ENCODE peak calls at places on chromosomes 13 and 19, in six cellular contexts. S, D, Q, G, X and J are unnamed samples.

GRCh38 chr13:44368062-44368591 is 5.5 kb upstream of the SERP2 start:
- DNase-seq in D (no peak), S (no peak), X (no peak), G (no peak), Q (no peak), J (no peak)

GRCh38 chr19:10116085-10116865 is 3.4 kb downstream of the EIF3G start:
- DNase-seq in D (no peak), S (peak; percentile 20), X (no peak), G (no peak), Q (no peak), J (no peak)

GRCh38 chr13:84192125-84192524 is 309.9 kb upstream of the SLITRK1 start:
- DNase-seq in G (no peak), S (peak; percentile 9), Q (no peak), X (no peak), D (peak; percentile 72), J (no peak)

GRCh38 chr19:17777840-17778620 is 16.9 kb upstream of the B3GNT3 start:
- DNase-seq in S (peak; percentile 94), X (peak; percentile 24), Q (peak; percentile 15), G (peak; percentile 51), D (no peak), J (peak; percentile 89)

GRCh38 chr19:34804115-34804514 is 31.1 kb upstream of the ZNF599 start:
- DNase-seq in D (no peak), X (no peak), G (no peak), S (no peak), Q (no peak), J (no peak)

GRCh38 chr13:94712812-94713555 is 639 bp upstream of the SOX21 start:
- DNase-seq in Q (no peak), G (no peak), D (no peak), X (no peak), S (peak; percentile 74), J (peak; percentile 8)

GRCh38 chr19:7881910-7882309 is 6.4 kb upstream of the LRRC8E start:
- DNase-seq in G (no peak), D (no peak), X (no peak), Q (no peak), S (no peak), J (no peak)

GRCh38 chr19:2982983-2983350 is 5.6 kb downstream of the TLE6 start:
- DNase-seq in S (peak; percentile 6), Q (no peak), D (no peak), G (peak; percentile 93), X (peak; percentile 91), J (peak; percentile 78)

GRCh38 chr19:16209266-16209665 is 11.6 kb downstream of the AP1M1 start:
- DNase-seq in D (no peak), X (no peak), S (no peak), G (no peak), Q (no peak), J (no peak)

GRCh38 chr13:48621056-48621455 is 32.7 kb upstream of the CYSLTR2 start:
- DNase-seq in X (no peak), G (no peak), S (no peak), Q (no peak), D (no peak), J (no peak)

GRCh38 chr19:2171349-2172145 is 7.8 kb downstream of the DOT1L start:
- DNase-seq in G (peak; percentile 42), Q (peak; percentile 52), S (no peak), X (no peak), D (no peak), J (no peak)

GRCh38 chr13:58919551-58919950 is 1244.2 kb downstream of the DIAPH3 start:
- DNase-seq in Q (no peak), G (no peak), X (no peak), D (no peak), S (no peak), J (no peak)

DNA sequence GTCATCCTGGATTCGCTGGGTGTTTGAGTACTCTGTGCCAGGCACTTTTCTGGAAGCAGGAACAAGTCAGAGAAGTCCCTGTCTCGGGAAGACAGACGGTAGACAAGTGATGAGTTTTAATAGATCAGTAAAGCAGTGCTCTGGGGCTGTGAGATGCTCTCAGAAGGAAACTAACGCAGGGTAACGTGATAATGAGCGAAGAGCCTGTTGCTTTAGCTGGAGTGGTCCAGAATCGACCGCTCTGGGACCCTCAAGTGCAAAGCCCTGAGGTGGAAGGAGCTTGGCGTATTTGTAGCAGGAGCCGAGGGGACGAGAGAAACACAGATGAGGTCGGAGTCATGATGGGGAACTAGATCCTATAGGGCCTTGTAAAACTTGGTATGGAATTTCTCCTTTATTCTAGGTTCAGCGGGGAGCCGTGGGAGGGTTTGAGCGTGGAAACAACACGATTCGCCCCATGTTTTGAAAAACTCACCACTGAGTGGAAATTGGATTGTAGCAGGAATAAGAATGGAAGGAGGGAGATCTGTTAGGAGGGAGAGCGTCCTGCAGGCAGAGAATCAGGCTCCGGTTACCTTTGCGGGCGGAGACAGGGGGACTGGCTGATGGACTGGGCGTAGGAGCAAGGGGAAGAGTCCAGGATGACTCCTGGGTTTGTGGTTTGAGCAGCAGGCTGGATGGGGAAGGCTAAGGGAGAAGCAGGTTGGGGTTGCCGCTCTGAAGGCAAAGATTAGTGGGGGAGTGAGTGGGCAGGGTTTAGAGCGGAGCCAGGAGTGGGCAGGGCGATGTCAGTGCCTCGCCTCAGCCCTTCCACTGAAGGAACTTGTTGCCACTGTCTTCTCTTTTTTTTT is 763 bp downstream of the POLD1 start:
- DNase-seq in S (peak; percentile 54), Q (no peak), G (no peak), X (no peak), D (no peak), J (no peak)
- TF ChIP-seq CTCF in S (no peak), Q (no peak), G (no peak), X (no peak), D (no peak), J (no peak)

DNA sequence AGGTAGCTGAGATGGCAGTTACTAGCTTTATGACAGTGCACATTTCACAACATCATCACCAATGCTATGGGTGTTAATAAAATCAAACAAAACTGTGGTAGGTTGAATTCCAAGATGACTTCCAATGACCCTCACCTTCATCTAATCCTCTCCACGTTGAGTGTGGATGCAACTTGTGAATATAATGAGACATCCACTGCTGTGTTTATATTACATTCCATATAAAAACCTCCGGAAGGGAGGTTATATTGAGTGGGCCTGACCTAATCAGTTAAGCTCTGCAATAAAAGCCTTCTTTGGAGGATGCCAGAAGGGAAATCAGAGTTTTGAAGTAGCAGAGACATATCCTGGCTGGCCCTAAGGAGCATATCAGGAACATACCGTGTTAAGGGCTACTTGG is 25.6 kb upstream of the CSNK1A1L start:
- DNase-seq in G (no peak), S (no peak), Q (no peak), X (no peak), D (no peak), J (no peak)
- H3K4me1 ChIP-seq in G (no peaks in the 10 kb centered on the region), S (no peaks in the 10 kb centered on the region), Q (no peaks in the 10 kb centered on the region), X (no peaks in the 10 kb centered on the region), D (no peaks in the 10 kb centered on the region), J (no peaks in the 10 kb centered on the region)

GRCh38 chr13:35388979-35389378 is 87.5 kb downstream of the MAB21L1 start:
- DNase-seq in D (no peak), X (no peak), G (no peak), S (no peak), Q (no peak), J (no peak)
- H3K4me3 ChIP-seq in D (no peak overlapping the region), X (no peak overlapping the region), G (no peak overlapping the region), S (no peak overlapping the region), Q (no peak overlapping the region), J (no peak overlapping the region)

DNA sequence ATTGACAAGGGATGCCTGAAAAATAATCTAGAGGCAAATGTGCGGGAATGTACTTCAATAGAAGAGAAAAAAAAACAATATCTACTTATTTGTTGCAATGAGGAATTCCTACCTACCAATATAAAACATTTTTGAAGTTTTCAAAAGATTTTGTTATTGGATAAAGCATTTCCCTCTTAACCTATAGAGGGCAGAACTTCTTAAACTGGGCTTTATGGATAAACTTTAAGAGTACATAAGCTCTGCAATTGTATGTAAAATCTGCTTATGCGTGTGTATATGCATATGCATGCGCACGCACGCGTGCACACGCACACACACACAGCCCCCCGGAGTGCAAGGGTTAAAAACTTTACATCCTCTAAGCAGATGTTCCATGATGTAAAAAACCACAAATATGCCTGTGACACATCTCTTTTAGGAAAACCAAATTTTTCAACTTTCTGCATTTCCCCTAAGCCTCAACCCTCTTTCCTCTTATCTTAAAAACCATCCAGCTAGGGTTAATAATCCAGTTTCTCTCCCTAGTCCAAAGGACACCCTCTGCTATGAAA is 73.1 kb upstream of the OXGR1 start:
- DNase-seq in G (no peak), Q (no peak), S (no peak), X (no peak), D (no peak), J (no peak)
- TF ChIP-seq CTCF in G (no peak), Q (no peak), S (peak; percentile 45), X (no peak), D (no peak), J (no peak)

DNA sequence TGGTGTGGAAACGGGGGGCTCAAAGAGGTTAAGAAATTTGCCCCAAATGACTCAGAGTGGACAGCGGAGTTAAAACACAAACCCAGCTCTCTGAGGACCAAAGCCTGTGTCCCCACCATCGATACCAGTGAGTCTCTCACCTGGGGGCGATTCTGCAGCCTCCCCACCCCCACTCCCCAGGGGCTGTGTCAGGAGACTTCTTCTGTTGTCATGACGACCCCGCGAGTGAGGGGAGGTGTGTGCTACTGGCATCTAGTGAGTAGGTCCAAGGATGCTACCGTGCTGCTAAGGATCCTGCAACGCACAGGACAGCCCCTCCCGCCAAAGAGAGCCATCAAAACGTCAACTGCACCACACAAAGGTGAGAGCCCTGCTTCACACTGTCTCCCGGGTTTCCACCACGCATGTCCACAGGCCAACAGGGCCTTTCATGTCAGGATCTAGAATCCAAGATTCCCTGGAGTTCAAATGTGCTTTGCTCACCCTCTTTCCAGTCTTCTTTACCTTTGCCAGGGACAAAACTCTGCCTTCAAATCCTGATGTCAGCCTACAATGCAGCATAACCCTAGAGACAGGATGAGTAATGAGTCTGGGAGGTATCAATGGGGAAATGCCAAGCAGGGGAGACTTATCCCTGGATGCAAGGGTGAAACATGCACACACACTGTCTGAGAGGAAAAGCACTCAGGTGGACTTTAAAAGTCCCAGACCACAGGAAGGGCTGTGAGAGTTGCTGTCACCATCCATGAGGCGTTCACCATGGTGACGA is 3.9 kb downstream of the RANBP3 start:
- DNase-seq in S (no peak), G (no peak), X (no peak), D (no peak), Q (no peak), J (no peak)
- H3K4me1 ChIP-seq in S (peaks cover 35% of the 10 kb centered on the region), G (peaks cover 31% of the 10 kb centered on the region), X (peaks cover 13% of the 10 kb centered on the region), D (peaks cover 38% of the 10 kb centered on the region), Q (peaks cover 80% of the 10 kb centered on the region), J (peaks cover 42% of the 10 kb centered on the region)

DNA sequence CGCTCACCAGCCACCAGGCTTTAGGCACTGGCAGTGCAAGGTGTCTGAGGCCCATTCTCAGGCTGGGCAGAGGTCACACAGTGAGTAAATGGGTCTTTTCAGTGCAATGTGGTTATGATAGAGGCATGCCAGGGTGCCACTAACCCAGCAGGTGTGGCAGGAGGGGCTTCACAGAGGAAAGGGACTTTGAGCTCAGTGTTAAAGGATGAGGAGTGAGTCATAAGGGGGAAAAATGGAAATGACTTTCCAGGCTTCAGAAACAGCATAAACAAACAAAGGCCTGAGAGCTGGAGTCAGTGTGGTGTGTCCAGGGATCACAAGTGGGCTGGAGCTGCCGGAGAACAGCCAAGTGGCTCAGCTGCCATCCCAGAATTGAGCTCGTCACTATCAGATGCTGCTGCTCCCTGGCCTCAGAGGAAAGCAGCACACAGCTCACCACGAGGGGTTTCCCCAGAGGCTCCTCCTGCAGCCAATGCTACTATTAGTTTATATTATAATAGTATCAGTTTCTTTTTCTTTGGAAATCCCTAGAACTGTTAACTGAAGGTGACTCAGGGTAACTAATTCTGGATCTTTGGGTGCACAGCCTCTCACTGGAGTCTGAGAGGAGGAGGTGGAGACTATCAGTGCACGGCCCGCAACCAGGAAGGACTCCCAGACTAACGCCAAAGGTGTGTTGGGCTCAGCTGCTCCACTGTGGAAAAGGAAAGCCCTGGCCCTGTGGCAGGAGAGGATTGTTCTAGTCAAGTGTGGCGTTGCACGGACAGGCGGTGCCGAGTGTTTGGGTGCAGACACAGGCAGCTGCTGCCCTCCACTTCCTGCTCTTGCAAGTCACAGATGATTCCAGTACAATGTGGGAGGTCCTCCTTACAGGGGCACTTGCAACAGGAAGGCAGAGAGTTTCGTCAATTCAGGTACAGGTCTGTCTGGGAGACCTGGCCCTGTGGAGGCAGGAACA is 39.5 kb downstream of the DHRS12 start:
- DNase-seq in G (peak; percentile 62), Q (peak; percentile 12), S (peak; percentile 51), D (no peak), X (peak; percentile 67), J (peak; percentile 54)
- H3K4me3 ChIP-seq in G (no peak overlapping the region), Q (peak overlapping the region; percentile 51), S (no peak overlapping the region), D (no peak overlapping the region), X (no peak overlapping the region), J (no peak overlapping the region)